ENCODE peak calls at places on chromosomes 7 and 10, in four cellular contexts. U is midbrain; K is prostate gland; M is stimulated activated CD4-positive, alpha-beta T cell treated with anti-CD3 and anti-CD28 coated beads, Interleukin-4, amount 100 ng/mL, for 4 hours. F is an unnamed sample.
A peak's percentile ranks its signal among the peaks of the same experiment; 100 is the strongest.

GRCh38 chr7:155205368-155206285 is 92.1 kb upstream of the INSIG1 start:
- DNase-seq in U (peak; percentile 45), K (peak; percentile 69), M (peak; percentile 87), F (peak; percentile 75)

GRCh38 chr7:32206488-32206887 is 136.3 kb upstream of the PDE1C start:
- DNase-seq in U (no peak), K (no peak), M (no peak), F (no peak)

GRCh38 chr10:84510121-84510520 is 181.7 kb downstream of the CCSER2 start:
- DNase-seq in U (no peak), K (no peak), M (no peak), F (no peak)

GRCh38 chr7:130254555-130254954 is 12.1 kb upstream of the CPA2 start:
- DNase-seq in U (no peak), K (no peak), M (no peak), F (no peak)

GRCh38 chr7:142478479-142479220 is 220.8 kb upstream of the PRSS58 start:
- DNase-seq in U (peak; percentile 59), K (no peak), M (no peak), F (peak; percentile 59)

GRCh38 chr7:132709971-132710567 is 133.8 kb upstream of the PLXNA4 start:
- DNase-seq in U (peak; percentile 16), K (no peak), M (peak; percentile 6), F (peak; percentile 31)

GRCh38 chr7:102040569-102040968 is 223.1 kb downstream of the CUX1 start:
- DNase-seq in U (no peak), K (no peak), M (no peak), F (no peak)

GRCh38 chr7:123725586-123726171 is 23.1 kb downstream of the WASL start:
- DNase-seq in U (no peak), K (no peak), M (no peak), F (no peak)

GRCh38 chr10:34813626-34814227 is 1.4 kb downstream of the PARD3 start:
- DNase-seq in U (no peak), K (peak; percentile 26), M (no peak), F (peak; percentile 43)

GRCh38 chr7:123122951-123123350 is 76.8 kb downstream of the SLC13A1 start:
- DNase-seq in U (no peak), K (no peak), M (no peak), F (no peak)

GRCh38 chr10:129502448-129502847 is 35.4 kb downstream of the MGMT start:
- DNase-seq in U (no peak), K (no peak), M (no peak), F (no peak)

GRCh38 chr7:156692849-156693248 is 52.3 kb downstream of the RNF32 start:
- DNase-seq in U (no peak), K (no peak), M (no peak), F (no peak)

GRCh38 chr7:92781117-92781720 is 55.2 kb downstream of the CDK6 start:
- DNase-seq in U (peak; percentile 63), K (no peak), M (no peak), F (peak; percentile 27)

GRCh38 chr10:62048473-62048872 is 147.0 kb downstream of the ARID5B start:
- DNase-seq in U (no peak), K (no peak), M (no peak), F (no peak)

GRCh38 chr10:2921956-2922680 is 145.2 kb upstream of the PFKP start:
- DNase-seq in U (no peak), K (no peak), M (no peak), F (no peak)

GRCh38 chr10:119299531-119299930 is 92.2 kb downstream of the GRK5 start:
- DNase-seq in U (no peak), K (no peak), M (no peak), F (peak; percentile 47)

GRCh38 chr10:17523917-17524316 is 69.5 kb upstream of the ST8SIA6 start:
- DNase-seq in U (no peak), K (no peak), M (no peak), F (no peak)

F was measured in small intestine.